ENCODE peak calls at places on chromosomes 1 and 21, in nine cellular contexts. T is stimulated activated CD4-positive, alpha-beta T cell treated with anti-CD3 and anti-CD28 coated beads, Interleukin-1b, Interleukin-23, amount 100 ng/mL, for 4 hours; X is H7; H is NCI-H1417; L is RCC 7860; Y is posterior vena cava; K is ACHN; I is ovary; C is CD8-positive, alpha-beta T cell. G is an unnamed sample.
A peak's percentile ranks its signal among the peaks of the same experiment; 100 is the strongest.

GRCh38 chr1:150066838-150067183 is 765 bp upstream of the VPS45 start:
- DNase-seq in H (peak; percentile 84), T (peak; percentile 18), L (no peak), X (peak; percentile 69), K (no peak), C (peak; percentile 35), Y (peak; percentile 83), I (no peak), G (no peak)

GRCh38 chr1:10295471-10296085 is 85.2 kb downstream of the KIF1B start:
- DNase-seq in C (no peak), Y (no peak), I (no peak), X (no peak), L (no peak), K (no peak), T (no peak), H (no peak), G (no peak)

GRCh38 chr1:92442351-92442750 is 44.4 kb downstream of the GFI1 start:
- DNase-seq in I (no peak), L (no peak), C (no peak), Y (no peak), H (no peak), T (no peak), X (no peak), K (no peak), G (no peak)

GRCh38 chr1:94258873-94259331 is 21.5 kb upstream of the ARHGAP29 start:
- DNase-seq in I (no peak), H (no peak), Y (no peak), T (no peak), C (no peak), K (peak; percentile 51), X (no peak), L (peak; percentile 93), G (no peak)

GRCh38 chr21:44701023-44701400 is 4.0 kb downstream of the KRTAP10-12 start:
- DNase-seq in X (no peak), H (no peak), K (no peak), L (no peak), C (peak; percentile 4), I (no peak), Y (no peak), T (no peak), G (no peak)

GRCh38 chr1:179082308-179083030 is 599 bp downstream of the TOR3A start:
- DNase-seq in L (peak; percentile 22), I (no peak), X (peak; percentile 76), K (peak; percentile 38), H (peak; percentile 39), T (peak; percentile 15), Y (peak; percentile 84), C (peak; percentile 26), G (no peak)

GRCh38 chr21:39180429-39181019 is 2.7 kb downstream of the PSMG1 start:
- DNase-seq in T (no peak), K (peak; percentile 4), H (no peak), C (no peak), X (no peak), L (no peak), Y (no peak), I (no peak), G (no peak)

GRCh38 chr1:34002810-34003209 is 138.9 kb downstream of the HMGB4 start:
- DNase-seq in I (no peak), H (peak; percentile 50), X (peak; percentile 49), C (no peak), K (no peak), L (no peak), Y (no peak), T (no peak), G (no peak)

GRCh38 chr21:46401186-46401910 is 57.3 kb upstream of the DIP2A start:
- DNase-seq in K (no peak), L (no peak), T (no peak), I (no peak), H (no peak), X (peak; percentile 29), Y (no peak), C (no peak), G (no peak)

GRCh38 chr1:155871390-155871789 is 12.0 kb downstream of the SYT11 start:
- DNase-seq in X (no peak), T (no peak), K (no peak), L (no peak), I (peak; percentile 46), C (no peak), Y (no peak), H (peak; percentile 44), G (no peak)

GRCh38 chr1:225875044-225875822 is 6.9 kb downstream of the TMEM63A start:
- DNase-seq in C (no peak), L (peak; percentile 27), X (no peak), T (no peak), K (no peak), H (no peak), I (no peak), Y (no peak), G (peak; percentile 93)

GRCh38 chr1:60562715-60563114 is 489.1 kb upstream of the C1orf87 start:
- DNase-seq in C (no peak), X (no peak), H (no peak), T (no peak), L (no peak), K (no peak), Y (no peak), I (no peak), G (no peak)

GRCh38 chr1:89999208-89999607 is 4.3 kb downstream of the ZNF326 start:
- DNase-seq in H (no peak), Y (no peak), K (no peak), C (no peak), L (no peak), T (no peak), I (no peak), X (no peak), G (no peak)

GRCh38 chr1:75707191-75707590 is 17.3 kb upstream of the ACADM start:
- DNase-seq in C (no peak), H (peak; percentile 1), K (no peak), L (no peak), X (no peak), I (no peak), Y (no peak), T (no peak), G (no peak)

GRCh38 chr1:28449904-28450303 is 55.9 kb upstream of the RCC1 start:
- DNase-seq in C (peak; percentile 14), X (no peak), H (no peak), T (no peak), I (no peak), K (no peak), Y (no peak), L (no peak), G (no peak)

GRCh38 chr1:156346636-156347035 is 8.3 kb downstream of the TSACC start:
- DNase-seq in L (no peak), I (no peak), X (no peak), C (no peak), K (no peak), H (no peak), T (no peak), Y (no peak), G (no peak)

G was measured in D721Med.